ENCODE peak calls at places on chromosomes 13 and 19, in five cellular contexts. One of them, this sample, is unnamed.

GRCh38 chr19:1063030-1063908 is 3.7 kb upstream of the ARHGAP45 start:
- DNase-seq in IMR-90: no peak
- DNase-seq in HepG2: no peak
- DNase-seq in SK-N-SH: peak; percentile 64
- DNase-seq in GM12878: no peak
- DNase-seq in this sample: peak; percentile 77

GRCh38 chr19:55210120-55210493 is 806 bp upstream of the PTPRH start:
- DNase-seq in IMR-90: peak; percentile 98
- DNase-seq in HepG2: peak; percentile 91
- DNase-seq in SK-N-SH: no peak
- DNase-seq in GM12878: no peak
- DNase-seq in this sample: no peak

GRCh38 chr13:44231786-44232516 is 141.7 kb upstream of the SERP2 start:
- DNase-seq in IMR-90: peak; percentile 96
- DNase-seq in HepG2: peak; percentile 46
- DNase-seq in SK-N-SH: no peak
- DNase-seq in GM12878: no peak
- DNase-seq in this sample: no peak

GRCh38 chr19:13076787-13077186 is 25.9 kb downstream of the LYL1 start:
- DNase-seq in IMR-90: no peak
- DNase-seq in HepG2: no peak
- DNase-seq in SK-N-SH: no peak
- DNase-seq in GM12878: no peak
- DNase-seq in this sample: no peak

GRCh38 chr13:86710013-86710412 is 910.8 kb upstream of the SLITRK6 start:
- DNase-seq in IMR-90: no peak
- DNase-seq in HepG2: no peak
- DNase-seq in SK-N-SH: no peak
- DNase-seq in GM12878: no peak
- DNase-seq in this sample: no peak

GRCh38 chr13:80337706-80338105 is 3.2 kb downstream of the SPRY2 start:
- DNase-seq in IMR-90: no peak
- DNase-seq in HepG2: no peak
- DNase-seq in SK-N-SH: no peak
- DNase-seq in GM12878: no peak
- DNase-seq in this sample: no peak

GRCh38 chr19:4229179-4229931 is at the start of gene EBI3:
- DNase-seq in IMR-90: peak; percentile 65
- DNase-seq in HepG2: no peak
- DNase-seq in SK-N-SH: no peak
- DNase-seq in GM12878: peak; percentile 88
- DNase-seq in this sample: peak; percentile 78

GRCh38 chr19:38290631-38291147 is 13.4 kb upstream of the C19orf33 start:
- DNase-seq in IMR-90: peak; percentile 98
- DNase-seq in HepG2: no peak
- DNase-seq in SK-N-SH: no peak
- DNase-seq in GM12878: no peak
- DNase-seq in this sample: no peak

DNA sequence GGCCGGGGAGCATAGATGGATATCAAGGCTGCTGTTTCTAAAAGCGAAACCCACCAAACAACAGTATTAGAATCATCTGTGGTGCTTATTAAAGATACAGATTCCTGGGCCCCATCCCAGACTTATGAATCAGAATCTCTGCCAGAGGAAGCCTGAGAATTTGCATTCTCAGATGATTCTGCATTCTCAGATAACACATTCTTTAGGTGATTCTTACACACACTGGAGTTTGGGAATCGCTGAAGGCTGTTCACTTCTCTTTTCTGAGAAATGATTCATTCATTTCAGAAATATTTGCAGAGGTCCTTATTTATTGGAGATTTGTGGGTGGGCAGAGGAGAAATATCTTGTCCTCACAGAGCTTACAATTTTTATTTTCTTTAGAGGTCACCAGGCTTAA is 24.4 kb downstream of the ALOX5AP start:
- DNase-seq in IMR-90: peak; percentile 64
- DNase-seq in HepG2: no peak
- DNase-seq in SK-N-SH: no peak
- DNase-seq in GM12878: no peak
- DNase-seq in this sample: no peak
- TF ChIP-seq MXI1 in IMR-90: no peak
- TF ChIP-seq MXI1 in HepG2: no peak
- TF ChIP-seq MXI1 in SK-N-SH: no peak
- TF ChIP-seq MXI1 in GM12878: no peak
- TF ChIP-seq MXI1 in this sample: no peak

GRCh38 chr13:40613954-40614353 is 52.5 kb downstream of the FOXO1 start:
- DNase-seq in IMR-90: no peak
- DNase-seq in HepG2: no peak
- DNase-seq in SK-N-SH: no peak
- DNase-seq in GM12878: no peak
- DNase-seq in this sample: no peak
- TF ChIP-seq MXI1 in IMR-90: no peak
- TF ChIP-seq MXI1 in HepG2: no peak
- TF ChIP-seq MXI1 in SK-N-SH: no peak
- TF ChIP-seq MXI1 in GM12878: no peak
- TF ChIP-seq MXI1 in this sample: no peak

GRCh38 chr19:41753936-41754529 is 1.3 kb upstream of the CEACAM6 start:
- DNase-seq in IMR-90: peak; percentile 4
- DNase-seq in HepG2: peak; percentile 14
- DNase-seq in SK-N-SH: peak; percentile 49
- DNase-seq in GM12878: no peak
- DNase-seq in this sample: peak; percentile 27
- TF ChIP-seq MXI1 in IMR-90: no peak
- TF ChIP-seq MXI1 in HepG2: no peak
- TF ChIP-seq MXI1 in SK-N-SH: no peak
- TF ChIP-seq MXI1 in GM12878: no peak
- TF ChIP-seq MXI1 in this sample: no peak

GRCh38 chr19:47120461-47120860 is 6.9 kb upstream of the ZC3H4 start:
- DNase-seq in IMR-90: no peak
- DNase-seq in HepG2: no peak
- DNase-seq in SK-N-SH: no peak
- DNase-seq in GM12878: no peak
- DNase-seq in this sample: no peak
- TF ChIP-seq MXI1 in IMR-90: no peak
- TF ChIP-seq MXI1 in HepG2: no peak
- TF ChIP-seq MXI1 in SK-N-SH: no peak
- TF ChIP-seq MXI1 in GM12878: no peak
- TF ChIP-seq MXI1 in this sample: no peak

GRCh38 chr19:17306285-17306714 is 628 bp downstream of the MRPL34 start:
- DNase-seq in IMR-90: no peak
- DNase-seq in HepG2: no peak
- DNase-seq in SK-N-SH: no peak
- DNase-seq in GM12878: no peak
- DNase-seq in this sample: no peak
- TF ChIP-seq MXI1 in IMR-90: peak; percentile 54
- TF ChIP-seq MXI1 in HepG2: no peak
- TF ChIP-seq MXI1 in SK-N-SH: peak; percentile 66
- TF ChIP-seq MXI1 in GM12878: no peak
- TF ChIP-seq MXI1 in this sample: no peak

GRCh38 chr13:111539791-111540446 is 219.5 kb downstream of the TEX29 start:
- DNase-seq in IMR-90: no peak
- DNase-seq in HepG2: no peak
- DNase-seq in SK-N-SH: no peak
- DNase-seq in GM12878: no peak
- DNase-seq in this sample: no peak
- TF ChIP-seq MXI1 in IMR-90: no peak
- TF ChIP-seq MXI1 in HepG2: no peak
- TF ChIP-seq MXI1 in SK-N-SH: no peak
- TF ChIP-seq MXI1 in GM12878: no peak
- TF ChIP-seq MXI1 in this sample: no peak

GRCh38 chr13:76822691-76823267 is 63.4 kb downstream of the KCTD12 start:
- DNase-seq in IMR-90: peak; percentile 34
- DNase-seq in HepG2: no peak
- DNase-seq in SK-N-SH: no peak
- DNase-seq in GM12878: no peak
- DNase-seq in this sample: no peak

GRCh38 chr13:76823969-76824368 is 62.2 kb downstream of the KCTD12 start:
- DNase-seq in IMR-90: no peak
- DNase-seq in HepG2: no peak
- DNase-seq in SK-N-SH: no peak
- DNase-seq in GM12878: no peak
- DNase-seq in this sample: no peak

GRCh38 chr13:76825415-76825814 is 60.8 kb downstream of the KCTD12 start:
- DNase-seq in IMR-90: peak; percentile 33
- DNase-seq in HepG2: no peak
- DNase-seq in SK-N-SH: peak; percentile 14
- DNase-seq in GM12878: no peak
- DNase-seq in this sample: no peak

GRCh38 chr13:76816394-76816793 is 69.8 kb downstream of the KCTD12 start:
- DNase-seq in IMR-90: no peak
- DNase-seq in HepG2: no peak
- DNase-seq in SK-N-SH: no peak
- DNase-seq in GM12878: no peak
- DNase-seq in this sample: no peak

GRCh38 chr13:76820759-76821158 is 65.4 kb downstream of the KCTD12 start:
- DNase-seq in IMR-90: no peak
- DNase-seq in HepG2: no peak
- DNase-seq in SK-N-SH: no peak
- DNase-seq in GM12878: no peak
- DNase-seq in this sample: no peak
- TF ChIP-seq MXI1 in IMR-90: no peak
- TF ChIP-seq MXI1 in HepG2: no peak
- TF ChIP-seq MXI1 in SK-N-SH: no peak
- TF ChIP-seq MXI1 in GM12878: no peak
- TF ChIP-seq MXI1 in this sample: no peak

This sample was measured in K562.